ENCODE peak calls at places on chromosomes 4 and X, in four cellular contexts. W, P, M and D are unnamed samples.

GRCh38 chr4:110503588-110504435 is 27.9 kb downstream of the ENPEP start:
- DNase-seq in W (peak; percentile 6), P (no peak), M (no peak), D (no peak)

GRCh38 chr4:167973513-167973912 is 118.8 kb upstream of the ANXA10 start:
- DNase-seq in W (no peak), P (no peak), M (no peak), D (no peak)

GRCh38 chrX:20237864-20238263 is 28.8 kb downstream of the RPS6KA3 start:
- DNase-seq in W (no peak), P (no peak), M (no peak), D (no peak)

GRCh38 chrX:44872319-44872816 is 620 bp upstream of the KDM6A start:
- DNase-seq in W (peak; percentile 32), P (no peak), M (no peak), D (no peak)

GRCh38 chr4:128737098-128737513 is 72.4 kb upstream of the JADE1 start:
- DNase-seq in W (no peak), P (no peak), M (no peak), D (no peak)

GRCh38 chr4:56371426-56372220 is 15.7 kb downstream of the AASDH start:
- DNase-seq in W (no peak), P (peak; percentile 64), M (no peak), D (no peak)

GRCh38 chr4:187826725-187827124 is 168.8 kb upstream of the ZFP42 start:
- DNase-seq in W (no peak), P (peak; percentile 85), M (no peak), D (peak; percentile 10)

GRCh38 chr4:147340547-147341225 is 140.2 kb upstream of the EDNRA start:
- DNase-seq in W (no peak), P (peak; percentile 5), M (no peak), D (no peak)

GRCh38 chr4:146458594-146458993 is 63.1 kb downstream of the SLC10A7 start:
- DNase-seq in W (no peak), P (no peak), M (no peak), D (no peak)

GRCh38 chr4:115515379-115516171 is 402.2 kb upstream of the NDST4 start:
- DNase-seq in W (no peak), P (no peak), M (no peak), D (no peak)

GRCh38 chr4:36343501-36343900 is 62.1 kb downstream of the DTHD1 start:
- DNase-seq in W (no peak), P (no peak), M (no peak), D (no peak)

GRCh38 chr4:159296061-159296460 is 193.2 kb downstream of the RAPGEF2 start:
- DNase-seq in W (no peak), P (no peak), M (no peak), D (no peak)

GRCh38 chr4:26229974-26230373 is 90.8 kb upstream of the RBPJ start:
- DNase-seq in W (no peak), P (no peak), M (no peak), D (no peak)

GRCh38 chr4:76990288-76991080 is 40.9 kb downstream of the SEPTIN11 start:
- DNase-seq in W (no peak), P (no peak), M (no peak), D (no peak)

GRCh38 chr4:183354213-183354612 is 32.0 kb upstream of the CLDN24 start:
- DNase-seq in W (no peak), P (no peak), M (no peak), D (no peak)

GRCh38 chr4:53987761-53988171 is 76.6 kb downstream of the CHIC2 start:
- DNase-seq in W (no peak), P (no peak), M (no peak), D (no peak)

GRCh38 chr4:38724507-38724808 is 58.3 kb downstream of the TLR10 start:
- DNase-seq in W (no peak), P (no peak), M (no peak), D (no peak)

GRCh38 chr4:79723507-79723906 is 315.5 kb upstream of the GK2 start:
- DNase-seq in W (no peak), P (no peak), M (no peak), D (no peak)

GRCh38 chrX:78527263-78527662 is 131.9 kb downstream of the RTL3 start:
- DNase-seq in W (no peak), P (no peak), M (no peak), D (no peak)

GRCh38 chr4:93981594-93981993 is 153.0 kb downstream of the ATOH1 start:
- DNase-seq in W (no peak), P (no peak), M (no peak), D (no peak)

GRCh38 chr4:186216465-186217024 is 10.8 kb upstream of the KLKB1 start:
- DNase-seq in W (no peak), P (no peak), M (no peak), D (no peak)

GRCh38 chrX:23854122-23854521 is 53.6 kb downstream of the APOO start:
- DNase-seq in W (no peak), P (no peak), M (no peak), D (no peak)

GRCh38 chr4:143653031-143653430 is 47.4 kb downstream of the FREM3 start:
- DNase-seq in W (no peak), P (no peak), M (no peak), D (no peak)

GRCh38 chr4:55303818-55304217 is 42.2 kb upstream of the SRD5A3 start:
- DNase-seq in W (no peak), P (no peak), M (no peak), D (no peak)

GRCh38 chr4:83582289-83582756 is 46.4 kb downstream of the GPAT3 start:
- DNase-seq in W (no peak), P (peak; percentile 21), M (peak; percentile 84), D (peak; percentile 66)

GRCh38 chrX:14027511-14028019 is 2.1 kb downstream of the GEMIN8 start:
- DNase-seq in W (no peak), P (peak; percentile 93), M (no peak), D (no peak)

GRCh38 chr4:18593297-18594002 is 571.9 kb upstream of the LCORL start:
- DNase-seq in W (no peak), P (peak; percentile 78), M (peak; percentile 75), D (peak; percentile 58)

GRCh38 chr4:7421356-7422097 is 13.2 kb downstream of the PSAPL1 start:
- DNase-seq in W (no peak), P (no peak), M (no peak), D (no peak)

GRCh38 chrX:79568309-79568708 is 201.2 kb upstream of the ITM2A start:
- DNase-seq in W (no peak), P (no peak), M (no peak), D (no peak)